ENCODE peak calls at places on chromosomes 1 and 21, in six cellular contexts. N is neuronal stem cell, A is mucosa of descending colon, C is spleen, K is GM23248, P is neural progenitor cell. W is an unnamed sample.

GRCh38 chr1:37292789-37293188 is 181.6 kb upstream of the ZC3H12A start:
- DNase-seq in N (no peak), A (no peak), C (peak; percentile 40), K (no peak), P (peak; percentile 23), W (no peak)

GRCh38 chr1:156958247-156958714 is 37.8 kb downstream of the LRRC71 start:
- DNase-seq in N (no peak), A (no peak), C (no peak), K (no peak), P (no peak), W (no peak)

GRCh38 chr1:231636157-231636556 is 9.6 kb downstream of the DISC1 start:
- DNase-seq in N (no peak), A (no peak), C (no peak), K (peak; percentile 73), P (no peak), W (peak; percentile 67)

GRCh38 chr21:43733529-43734071 is 14.7 kb downstream of the PDXK start:
- DNase-seq in N (no peak), A (no peak), C (no peak), K (peak; percentile 86), P (no peak), W (peak; percentile 51)

GRCh38 chr1:158095737-158096335 is 84.9 kb upstream of the CD1D start:
- DNase-seq in N (no peak), A (peak; percentile 41), C (peak; percentile 34), K (peak; percentile 56), P (peak; percentile 61), W (peak; percentile 39)

GRCh38 chr1:197664391-197664790 is 110.9 kb downstream of the DENND1B start:
- DNase-seq in N (no peak), A (no peak), C (no peak), K (no peak), P (no peak), W (no peak)

GRCh38 chr1:93123141-93123783 is 44.2 kb downstream of the MTF2 start:
- DNase-seq in N (no peak), A (no peak), C (no peak), K (no peak), P (no peak), W (no peak)

GRCh38 chr1:29746076-29746665 is 509.8 kb downstream of the PTPRU start:
- DNase-seq in N (no peak), A (no peak), C (no peak), K (no peak), P (no peak), W (no peak)

GRCh38 chr1:42419449-42419848 is 36.4 kb downstream of the ZMYND12 start:
- DNase-seq in N (no peak), A (no peak), C (no peak), K (peak; percentile 17), P (no peak), W (no peak)

GRCh38 chr1:218384576-218384975 is 39.4 kb downstream of the TGFB2 start:
- DNase-seq in N (no peak), A (no peak), C (no peak), K (peak; percentile 66), P (no peak), W (peak; percentile 63)

GRCh38 chr1:167248707-167249642 is 28.3 kb downstream of the POU2F1 start:
- DNase-seq in N (no peak), A (no peak), C (no peak), K (no peak), P (no peak), W (peak; percentile 21)

GRCh38 chr1:211741116-211741515 is 65.7 kb upstream of the NEK2 start:
- DNase-seq in N (no peak), A (no peak), C (no peak), K (no peak), P (no peak), W (no peak)

GRCh38 chr1:217542837-217543236 is 88.1 kb downstream of the GPATCH2 start:
- DNase-seq in N (no peak), A (no peak), C (no peak), K (no peak), P (no peak), W (no peak)

GRCh38 chr1:242731446-242731845 is 206.9 kb upstream of the PLD5 start:
- DNase-seq in N (no peak), A (no peak), C (no peak), K (no peak), P (no peak), W (no peak)

GRCh38 chr1:26602378-26602959 is 72.9 kb downstream of the RPS6KA1 start:
- DNase-seq in N (peak; percentile 71), A (no peak), C (no peak), K (peak; percentile 72), P (peak; percentile 60), W (peak; percentile 89)

DNA sequence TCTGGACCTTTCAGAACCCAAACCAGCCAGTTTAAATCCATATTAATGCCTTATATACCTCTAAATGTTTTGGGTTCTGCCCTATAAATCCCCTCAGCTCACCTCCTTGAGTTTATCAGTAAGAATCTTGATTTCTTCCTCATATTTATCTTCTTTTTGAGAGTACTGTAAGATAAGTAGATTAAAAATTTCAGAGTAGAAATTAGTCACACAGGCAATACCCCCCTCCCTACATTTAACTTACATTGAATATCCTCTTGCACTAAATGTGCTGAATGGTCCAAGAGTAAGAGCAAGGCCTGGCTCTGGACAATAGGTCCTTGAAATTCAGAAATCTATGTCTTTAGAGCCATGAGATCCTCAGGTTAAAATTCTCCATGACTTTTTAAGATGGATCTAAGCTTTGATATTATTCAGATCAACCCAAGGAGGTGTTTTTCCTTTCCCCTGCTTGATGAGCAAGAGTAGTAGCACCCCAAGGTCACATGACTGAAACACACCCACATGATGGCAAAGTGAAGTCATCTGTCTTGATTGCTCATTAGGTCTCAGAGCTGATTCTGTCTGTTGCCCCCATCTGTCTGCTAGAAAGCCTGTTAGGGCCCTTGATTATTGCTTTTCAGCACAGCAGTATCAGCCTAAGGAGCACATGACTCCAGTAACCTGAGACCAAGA is 15.8 kb upstream of the NUP210L start:
- DNase-seq in N (no peak), A (no peak), C (no peak), K (peak; percentile 45), P (no peak), W (no peak)
- H3K36me3 ChIP-seq in N (peaks cover 96% of the 10 kb centered on the region), A (peaks cover 28% of the 10 kb centered on the region), C (peaks cover 97% of the 10 kb centered on the region), K (peaks cover 82% of the 10 kb centered on the region), P (peaks cover 12% of the 10 kb centered on the region), W (peaks cover 91% of the 10 kb centered on the region)

GRCh38 chr1:33176887-33177286 is 5.0 kb downstream of the TRIM62 start:
- DNase-seq in N (no peak), A (no peak), C (no peak), K (no peak), P (no peak), W (no peak)
- H3K4me1 ChIP-seq in N (peaks cover 4% of the 10 kb centered on the region), A (peaks cover 5% of the 10 kb centered on the region), C (peaks cover 13% of the 10 kb centered on the region), K (peaks cover 10% of the 10 kb centered on the region), P (no peaks in the 10 kb centered on the region), W (peaks cover 17% of the 10 kb centered on the region)

DNA sequence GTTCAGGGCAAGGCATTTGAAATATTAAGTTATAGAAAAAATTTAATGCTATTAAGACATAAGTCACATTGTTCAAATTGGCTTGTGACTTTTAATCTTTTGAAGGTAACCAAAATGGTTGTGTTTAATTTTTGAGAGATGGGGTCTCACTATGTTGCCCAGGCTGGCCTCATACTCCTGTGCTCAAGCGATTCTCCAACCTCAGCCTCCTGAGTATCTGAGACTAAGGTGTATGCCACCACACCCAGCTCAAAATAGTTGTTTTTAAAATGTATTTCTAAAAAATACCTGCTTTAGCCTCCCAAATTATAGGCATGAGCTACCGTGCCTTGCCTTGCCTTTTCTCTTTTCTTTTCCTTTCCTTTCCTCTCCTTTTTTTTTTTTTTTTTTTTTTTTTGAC is 26.0 kb upstream of the CHAF1B start:
- DNase-seq in N (no peak), A (no peak), C (no peak), K (no peak), P (no peak), W (no peak)
- H3K36me3 ChIP-seq in N (peaks cover 98% of the 10 kb centered on the region), A (no peaks in the 10 kb centered on the region), C (peaks cover 84% of the 10 kb centered on the region), K (peaks cover 67% of the 10 kb centered on the region), P (peaks cover 23% of the 10 kb centered on the region), W (peaks cover 72% of the 10 kb centered on the region)

GRCh38 chr1:181149326-181150000 is 61.0 kb downstream of the IER5 start:
- DNase-seq in N (no peak), A (no peak), C (peak; percentile 89), K (no peak), P (no peak), W (no peak)
- H3K4me1 ChIP-seq in N (no peaks in the 10 kb centered on the region), A (no peaks in the 10 kb centered on the region), C (peaks cover 43% of the 10 kb centered on the region), K (peaks cover 25% of the 10 kb centered on the region), P (peaks cover 7% of the 10 kb centered on the region), W (peaks cover 26% of the 10 kb centered on the region)